ENCODE peak calls at places on chromosomes 4 and X, in six cellular contexts. N is PC-3, S is mammary epithelial cell, Y is A549, H is DND-41, B is mesenchymal stem cell. X is an unnamed sample.

GRCh38 chr4:167234388-167234881 is at the start of gene SPOCK3:
- DNase-seq in Y (peak; percentile 17), B (peak; percentile 44), S (peak; percentile 47), H (no peak), N (peak; percentile 44), X (no peak)

GRCh38 chrX:123274796-123275195 is 90.7 kb downstream of the GRIA3 start:
- DNase-seq in B (no peak), N (peak; percentile 3), S (no peak), H (no peak), Y (no peak), X (no peak)

GRCh38 chr4:85867281-85867680 is 392.3 kb downstream of the ARHGAP24 start:
- DNase-seq in B (no peak), Y (no peak), H (no peak), S (no peak), N (no peak), X (no peak)

GRCh38 chrX:1592863-1593201 is 1.4 kb downstream of the AKAP17A start:
- DNase-seq in N (no peak), Y (no peak), H (peak; percentile 35), S (no peak), B (no peak), X (no peak)

GRCh38 chr4:75605928-75606327 is 24.4 kb downstream of the CDKL2 start:
- DNase-seq in H (no peak), B (peak; percentile 10), S (no peak), Y (no peak), N (no peak), X (no peak)

GRCh38 chr4:76562851-76563803 is 128.1 kb downstream of the SHROOM3 start:
- DNase-seq in S (peak; percentile 43), Y (no peak), B (no peak), N (peak; percentile 76), H (no peak), X (no peak)

GRCh38 chrX:132390817-132391216 is 98.0 kb downstream of the MBNL3 start:
- DNase-seq in S (no peak), N (no peak), H (no peak), B (no peak), Y (no peak), X (no peak)

GRCh38 chr4:168803727-168804126 is 206.3 kb downstream of the CBR4 start:
- DNase-seq in S (peak; percentile 90), Y (no peak), B (peak; percentile 82), H (no peak), N (no peak), X (no peak)

GRCh38 chrX:31706456-31706855 is 634.6 kb upstream of the FTHL17 start:
- DNase-seq in S (no peak), H (no peak), N (no peak), Y (no peak), B (no peak), X (no peak)

GRCh38 chr4:155780773-155781172 is 22.0 kb downstream of the GUCY1B1 start:
- DNase-seq in Y (no peak), H (no peak), B (peak; percentile 35), S (no peak), N (peak; percentile 54), X (no peak)

GRCh38 chrX:21840199-21840557 is 761 bp downstream of the MBTPS2 start:
- DNase-seq in S (no peak), Y (no peak), H (peak; percentile 7), B (no peak), N (no peak), X (peak; percentile 24)

GRCh38 chr4:183348706-183349659 is 26.8 kb upstream of the CLDN24 start:
- DNase-seq in H (no peak), Y (peak; percentile 47), N (peak; percentile 60), S (peak; percentile 19), B (peak; percentile 92), X (no peak)

GRCh38 chr4:128393111-128393704 is 105.6 kb upstream of the PGRMC2 start:
- DNase-seq in Y (no peak), B (peak; percentile 78), H (no peak), S (no peak), N (no peak), X (no peak)
- H3K4me2 ChIP-seq in Y (peak overlapping the region; percentile 58), B (no peak overlapping the region), H (no peak overlapping the region), S (no peak overlapping the region), N (no peak overlapping the region), X (no peak overlapping the region)

GRCh38 chr4:42632653-42633382 is 24.1 kb downstream of the ATP8A1 start:
- DNase-seq in N (no peak), Y (no peak), H (no peak), B (no peak), S (no peak), X (no peak)
- H3K4me1 ChIP-seq in N (peaks cover 20% of the 10 kb centered on the region), Y (no peaks in the 10 kb centered on the region), H (peaks cover 4% of the 10 kb centered on the region), B (no peaks in the 10 kb centered on the region), S (no peaks in the 10 kb centered on the region), X (peaks cover 99% of the 10 kb centered on the region)

DNA sequence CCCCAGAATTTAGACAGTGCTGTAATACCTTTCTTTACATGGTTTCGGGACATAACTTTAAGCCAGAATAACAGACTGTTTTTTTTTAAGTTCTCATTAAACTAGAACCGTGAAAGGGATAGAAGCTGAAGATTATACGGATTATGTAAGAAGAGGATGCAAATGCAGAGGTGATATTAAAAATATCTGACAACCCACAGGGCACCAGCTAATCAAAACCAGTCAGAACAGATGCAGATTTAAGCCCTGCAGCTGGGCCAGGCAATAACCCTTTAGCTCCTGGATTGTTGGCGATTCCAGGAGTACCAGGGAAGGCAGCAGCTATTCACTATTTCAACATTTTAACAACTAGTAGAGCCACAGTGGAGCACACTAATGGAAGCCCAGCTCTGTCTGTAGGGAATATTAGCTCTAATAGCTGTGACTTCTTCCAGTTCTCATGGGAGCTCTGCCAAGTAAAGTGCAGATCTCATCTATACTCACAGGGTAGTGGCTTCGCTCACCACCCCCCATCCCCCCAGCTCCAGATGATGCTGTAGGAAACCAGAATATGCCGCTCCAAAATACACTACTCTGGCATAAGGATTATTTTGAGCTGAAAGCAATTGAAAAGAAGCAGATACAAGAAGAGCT is 13.9 kb downstream of the SCD5 start:
- DNase-seq in Y (no peak), H (no peak), S (no peak), N (peak; percentile 46), B (peak; percentile 31), X (no peak)
- H3K4me2 ChIP-seq in Y (peak overlapping the region; percentile 89), H (no peak overlapping the region), S (peak overlapping the region; percentile 82), N (peak overlapping the region; percentile 83), B (no peak overlapping the region), X (no peak overlapping the region)

DNA sequence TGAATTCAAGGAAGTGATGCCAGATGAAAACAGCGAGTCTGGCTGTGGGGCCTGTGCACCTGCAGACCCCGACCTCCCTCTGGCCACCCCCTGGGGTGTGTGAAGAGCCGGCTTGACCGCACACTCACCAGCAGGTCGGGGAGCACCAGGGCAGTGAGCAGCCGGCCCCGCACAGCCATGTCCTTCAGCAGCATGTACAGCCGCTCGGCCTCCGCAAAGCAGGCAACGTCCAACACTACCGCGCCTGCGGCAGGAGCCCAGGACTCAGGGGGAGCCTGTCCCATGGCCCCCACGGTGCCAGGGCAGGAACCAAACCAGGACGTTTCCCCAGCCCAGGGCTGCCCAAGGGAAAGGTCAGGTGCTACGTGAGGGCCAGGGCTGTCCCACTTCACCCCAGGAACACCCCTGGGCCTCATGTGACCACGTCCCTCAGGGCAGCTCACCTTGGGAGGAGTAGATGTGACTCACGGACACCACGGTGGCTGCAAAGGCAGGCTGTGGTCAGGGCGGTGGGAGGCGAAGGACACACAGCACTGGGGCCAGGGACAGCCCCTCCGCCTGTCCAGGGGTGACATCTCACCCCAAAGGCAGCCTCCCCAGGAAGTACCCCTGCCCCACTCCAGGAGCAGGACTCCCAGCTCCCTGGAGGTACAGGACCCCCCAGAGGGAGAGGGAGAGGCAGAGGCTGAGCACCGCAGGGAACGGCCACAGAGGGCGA is 8.2 kb downstream of the DGKQ start:
- DNase-seq in S (no peak), B (no peak), H (no peak), Y (no peak), N (no peak), X (no peak)
- H3K4me1 ChIP-seq in S (no peaks in the 10 kb centered on the region), B (peaks cover 21% of the 10 kb centered on the region), H (no peaks in the 10 kb centered on the region), Y (no peaks in the 10 kb centered on the region), N (no peaks in the 10 kb centered on the region), X (no peaks in the 10 kb centered on the region)

GRCh38 chr4:140243345-140243753 is 89.4 kb upstream of the MAML3 start:
- DNase-seq in Y (no peak), B (no peak), N (peak; percentile 75), H (peak; percentile 47), S (no peak), X (peak; percentile 63)
- H3K4me2 ChIP-seq in Y (no peak overlapping the region), B (no peak overlapping the region), N (peak overlapping the region; percentile 57), H (no peak overlapping the region), S (no peak overlapping the region), X (peak overlapping the region; percentile 73)

GRCh38 chr4:140932646-140933045 is 176.5 kb upstream of the TBC1D9 start:
- DNase-seq in B (no peak), S (no peak), H (no peak), N (no peak), Y (no peak), X (no peak)

GRCh38 chr4:140930556-140930955 is 174.4 kb upstream of the TBC1D9 start:
- DNase-seq in S (no peak), H (no peak), Y (no peak), B (no peak), N (no peak), X (no peak)

GRCh38 chr4:140937866-140938265 is 181.7 kb upstream of the TBC1D9 start:
- DNase-seq in S (no peak), Y (peak; percentile 26), B (peak; percentile 70), H (no peak), N (peak; percentile 66), X (no peak)

GRCh38 chr4:140931904-140932303 is 175.7 kb upstream of the TBC1D9 start:
- DNase-seq in N (peak; percentile 16), Y (no peak), H (no peak), B (no peak), S (no peak), X (no peak)

DNA sequence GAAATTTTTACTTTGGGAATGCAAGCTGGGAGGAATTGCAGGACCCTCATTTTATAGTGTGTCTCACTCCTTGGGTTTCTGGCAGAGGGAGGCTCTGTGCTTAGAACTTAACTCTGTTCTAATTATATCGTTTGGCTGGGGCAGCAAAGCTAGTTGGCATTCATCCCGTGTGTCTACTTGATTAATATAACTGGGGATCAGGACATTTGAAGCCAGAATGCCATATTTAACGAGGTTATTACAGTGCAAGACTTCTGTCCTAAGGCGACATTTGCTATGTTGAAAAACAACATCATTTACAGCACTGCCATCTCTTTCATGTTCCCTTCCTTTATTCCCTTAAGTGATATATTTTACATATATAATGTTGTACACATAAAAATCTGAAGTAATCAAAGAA is 179.1 kb upstream of the TBC1D9 start:
- DNase-seq in Y (no peak), B (no peak), H (no peak), S (no peak), N (no peak), X (no peak)
- H3K4me1 ChIP-seq in Y (peaks cover 29% of the 10 kb centered on the region), B (no peaks in the 10 kb centered on the region), H (no peaks in the 10 kb centered on the region), S (no peaks in the 10 kb centered on the region), N (peaks cover 15% of the 10 kb centered on the region), X (no peaks in the 10 kb centered on the region)

DNA sequence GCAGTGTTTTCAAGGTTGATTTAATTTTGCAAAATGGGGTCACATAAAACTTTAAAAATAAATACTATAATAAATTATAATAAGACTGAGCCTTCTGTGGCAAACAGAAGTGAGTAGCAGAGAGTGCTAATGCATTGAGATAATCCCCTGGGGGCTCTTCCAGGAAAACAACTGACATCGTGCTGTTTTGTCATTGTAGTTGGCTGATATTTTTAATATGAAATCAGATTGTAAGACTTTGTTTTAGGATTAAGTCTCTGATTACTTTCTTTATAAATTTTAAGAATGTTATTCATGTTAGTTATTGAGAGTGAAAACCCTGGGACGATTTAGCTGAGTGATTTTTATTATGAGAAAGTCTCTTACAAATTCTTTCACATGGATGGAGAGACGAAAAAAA is 103.1 kb downstream of the AFF1 start:
- DNase-seq in S (no peak), N (no peak), Y (no peak), B (no peak), H (no peak), X (peak; percentile 16)
- H3K4me2 ChIP-seq in S (no peak overlapping the region), N (no peak overlapping the region), Y (no peak overlapping the region), B (no peak overlapping the region), H (no peak overlapping the region), X (peak overlapping the region; percentile 26)

GRCh38 chr4:41359836-41360213 is 103.1 kb downstream of the UCHL1 start:
- DNase-seq in S (no peak), B (no peak), H (no peak), Y (peak; percentile 16), N (no peak), X (no peak)
- H3K4me1 ChIP-seq in S (peaks cover 11% of the 10 kb centered on the region), B (peaks cover 15% of the 10 kb centered on the region), H (no peaks in the 10 kb centered on the region), Y (peaks cover 37% of the 10 kb centered on the region), N (peaks cover 31% of the 10 kb centered on the region), X (no peaks in the 10 kb centered on the region)

X was measured in OCI-LY7.